ENCODE peak calls at places on chromosomes 16 and 17, in nine cellular contexts. I, Z, R, V, U, H, X, P and F are unnamed samples.

GRCh38 chr16:74608944-74609343 is 2.0 kb upstream of the GLG1 start:
- DNase-seq in I (peak; percentile 74), Z (no peak), R (no peak), V (no peak), U (no peak), H (peak; percentile 47), X (no peak), P (peak; percentile 8), F (no peak)

GRCh38 chr17:44222112-44222869 is 2.8 kb upstream of the UBTF start:
- DNase-seq in I (peak; percentile 40), Z (peak; percentile 88), R (peak; percentile 38), V (no peak), U (peak; percentile 89), H (peak; percentile 44), X (peak; percentile 87), P (no peak), F (peak; percentile 67)

GRCh38 chr16:2768403-2769089 is 8.5 kb downstream of the ELOB start:
- DNase-seq in I (no peak), Z (no peak), R (no peak), V (no peak), U (no peak), H (no peak), X (peak; percentile 33), P (no peak), F (no peak)

GRCh38 chr16:2799205-2799851 is 1.1 kb downstream of the PRSS41 start:
- DNase-seq in I (no peak), Z (no peak), R (no peak), V (no peak), U (no peak), H (no peak), X (no peak), P (no peak), F (no peak)

GRCh38 chr17:59783221-59784016 is 76.0 kb downstream of the VMP1 start:
- DNase-seq in I (no peak), Z (no peak), R (peak; percentile 81), V (no peak), U (peak; percentile 40), H (no peak), X (peak; percentile 67), P (no peak), F (no peak)

GRCh38 chr17:1645207-1646171 is at the start of gene SCARF1:
- DNase-seq in I (no peak), Z (no peak), R (no peak), V (no peak), U (no peak), H (no peak), X (no peak), P (no peak), F (no peak)

GRCh38 chr16:85204242-85205010 is 92.2 kb upstream of the CIBAR2 start:
- DNase-seq in I (no peak), Z (no peak), R (no peak), V (no peak), U (peak; percentile 96), H (no peak), X (peak; percentile 76), P (no peak), F (no peak)

GRCh38 chr16:69513180-69513966 is 52.4 kb upstream of the NFAT5 start:
- DNase-seq in I (no peak), Z (no peak), R (peak; percentile 97), V (no peak), U (peak; percentile 74), H (no peak), X (no peak), P (no peak), F (no peak)

GRCh38 chr16:48432136-48432535 is 46.9 kb upstream of the SIAH1 start:
- DNase-seq in I (no peak), Z (no peak), R (no peak), V (no peak), U (no peak), H (no peak), X (no peak), P (no peak), F (no peak)

GRCh38 chr16:5496013-5496412 is 398.4 kb upstream of the EEF2KMT start:
- DNase-seq in I (no peak), Z (no peak), R (no peak), V (no peak), U (no peak), H (no peak), X (no peak), P (no peak), F (no peak)

GRCh38 chr17:47862621-47863440 is 11.9 kb upstream of the SP6 start:
- DNase-seq in I (no peak), Z (no peak), R (peak; percentile 97), V (no peak), U (peak; percentile 90), H (no peak), X (peak; percentile 57), P (no peak), F (no peak)

GRCh38 chr16:106623-107324 is 28.7 kb downstream of the MPG start:
- DNase-seq in I (peak; percentile 15), Z (peak; percentile 84), R (peak; percentile 67), V (no peak), U (peak; percentile 90), H (peak; percentile 23), X (peak; percentile 91), P (peak; percentile 27), F (peak; percentile 67)

GRCh38 chr16:27813591-27813990 is 249.9 kb downstream of the GSG1L start:
- DNase-seq in I (no peak), Z (no peak), R (no peak), V (no peak), U (no peak), H (no peak), X (no peak), P (no peak), F (no peak)

GRCh38 chr16:86664518-86665318 is 86.4 kb downstream of the FOXL1 start:
- DNase-seq in I (no peak), Z (no peak), R (peak; percentile 99), V (no peak), U (peak; percentile 96), H (no peak), X (peak; percentile 85), P (peak; percentile 65), F (no peak)

GRCh38 chr17:28227278-28228108 is 91.5 kb upstream of the TMEM97 start:
- DNase-seq in I (no peak), Z (peak; percentile 98), R (no peak), V (no peak), U (peak; percentile 68), H (no peak), X (peak; percentile 44), P (no peak), F (peak; percentile 92)

GRCh38 chr17:8439681-8440080 is 4.0 kb downstream of the NDEL1 start:
- DNase-seq in I (no peak), Z (no peak), R (no peak), V (no peak), U (no peak), H (no peak), X (no peak), P (no peak), F (no peak)

GRCh38 chr16:16083421-16084156 is 134.2 kb downstream of the ABCC1 start:
- DNase-seq in I (no peak), Z (no peak), R (peak; percentile 62), V (no peak), U (peak; percentile 9), H (no peak), X (peak; percentile 25), P (peak; percentile 9), F (no peak)

GRCh38 chr17:81865733-81866439 is 5.3 kb downstream of the ARHGDIA start:
- DNase-seq in I (no peak), Z (no peak), R (no peak), V (no peak), U (peak; percentile 58), H (no peak), X (peak; percentile 44), P (no peak), F (no peak)

GRCh38 chr16:87895641-87896141 is 26.4 kb upstream of the SLC7A5 start:
- DNase-seq in I (peak; percentile 23), Z (no peak), R (peak; percentile 16), V (peak; percentile 43), U (peak; percentile 91), H (peak; percentile 34), X (peak; percentile 17), P (peak; percentile 90), F (no peak)

GRCh38 chr17:499836-500543 is 147.4 kb upstream of the RPH3AL start:
- DNase-seq in I (peak; percentile 18), Z (no peak), R (no peak), V (no peak), U (no peak), H (no peak), X (no peak), P (no peak), F (no peak)

GRCh38 chr17:75767881-75768280 is 2.9 kb upstream of the GALK1 start:
- DNase-seq in I (no peak), Z (no peak), R (no peak), V (no peak), U (no peak), H (no peak), X (no peak), P (no peak), F (no peak)

GRCh38 chr16:78390828-78391227 is 291.4 kb downstream of the WWOX start:
- DNase-seq in I (no peak), Z (no peak), R (no peak), V (no peak), U (no peak), H (no peak), X (no peak), P (no peak), F (no peak)

GRCh38 chr17:28364665-28365363 is at the start of gene SEBOX:
- DNase-seq in I (no peak), Z (no peak), R (no peak), V (no peak), U (no peak), H (no peak), X (no peak), P (no peak), F (no peak)

GRCh38 chr16:6643083-6643686 is 689.5 kb upstream of the RBFOX1 start:
- DNase-seq in I (peak; percentile 11), Z (peak; percentile 35), R (peak; percentile 45), V (no peak), U (peak; percentile 57), H (peak; percentile 21), X (peak; percentile 58), P (no peak), F (peak; percentile 70)

GRCh38 chr16:4682616-4683254 is 10.6 kb upstream of the NUDT16L1 start:
- DNase-seq in I (no peak), Z (peak; percentile 97), R (peak; percentile 45), V (no peak), U (peak; percentile 30), H (no peak), X (peak; percentile 23), P (no peak), F (no peak)

GRCh38 chr17:66354472-66354871 is 52.1 kb downstream of the PRKCA start:
- DNase-seq in I (no peak), Z (no peak), R (no peak), V (no peak), U (no peak), H (no peak), X (no peak), P (no peak), F (no peak)

GRCh38 chr16:56675685-56676210 is 6.1 kb downstream of the MT1H start:
- DNase-seq in I (peak; percentile 38), Z (no peak), R (no peak), V (no peak), U (no peak), H (peak; percentile 16), X (no peak), P (peak; percentile 32), F (no peak)

GRCh38 chr17:63855185-63855584 is 12.7 kb upstream of the SMARCD2 start:
- DNase-seq in I (no peak), Z (no peak), R (no peak), V (no peak), U (no peak), H (no peak), X (no peak), P (no peak), F (no peak)

GRCh38 chr17:72997559-72997958 is 94.9 kb downstream of the SLC39A11 start:
- DNase-seq in I (no peak), Z (no peak), R (peak; percentile 90), V (no peak), U (no peak), H (no peak), X (peak; percentile 62), P (no peak), F (no peak)

GRCh38 chr17:32264140-32264799 is 1.4 kb upstream of the RHBDL3 start:
- DNase-seq in I (no peak), Z (no peak), R (no peak), V (no peak), U (peak; percentile 56), H (no peak), X (no peak), P (no peak), F (no peak)

GRCh38 chr17:78268191-78268874 is 36.9 kb downstream of the TMEM235 start:
- DNase-seq in I (no peak), Z (no peak), R (no peak), V (no peak), U (no peak), H (no peak), X (no peak), P (no peak), F (no peak)